ENCODE peak calls at places on chromosome 1, in ten cellular contexts. G, Z, A, U, I, P, T, B, V and F are unnamed samples.

GRCh38 chr1:30744060-30744756 is 13.4 kb downstream of the LAPTM5 start:
- DNase-seq in B (no peak), P (no peak), A (no peak), U (no peak), G (no peak), I (no peak), Z (no peak), V (no peak), T (no peak), F (no peak)

GRCh38 chr1:202807367-202807925 is 775 bp downstream of the KDM5B start:
- DNase-seq in V (peak), Z (peak), U (no peak), I (peak), A (no peak), G (peak), T (no peak), P (peak), B (peak), F (no peak)

GRCh38 chr1:66315675-66316074 is 218.3 kb upstream of the SGIP1 start:
- DNase-seq in B (no peak), G (no peak), I (no peak), V (no peak), U (no peak), Z (peak), P (no peak), A (no peak), T (no peak), F (no peak)

GRCh38 chr1:24536391-24536840 is 19.5 kb upstream of the NCMAP start:
- DNase-seq in G (no peak), Z (peak), T (no peak), U (peak), B (no peak), I (no peak), A (no peak), V (peak), P (peak), F (no peak)

GRCh38 chr1:27581823-27582243 is 22.1 kb downstream of the AHDC1 start:
- DNase-seq in I (peak), Z (no peak), G (no peak), U (no peak), V (no peak), T (no peak), A (no peak), P (no peak), B (peak), F (no peak)

GRCh38 chr1:94227624-94228023 is 9.8 kb downstream of the ARHGAP29 start:
- DNase-seq in V (no peak), G (no peak), A (no peak), B (no peak), U (no peak), Z (no peak), T (no peak), I (no peak), P (no peak), F (no peak)

GRCh38 chr1:230022666-230023380 is 44.2 kb upstream of the GALNT2 start:
- DNase-seq in I (no peak), Z (no peak), P (no peak), V (no peak), T (no peak), G (no peak), U (no peak), A (no peak), B (no peak), F (no peak)

GRCh38 chr1:26529655-26530539 is at the start of gene RPS6KA1:
- DNase-seq in G (peak), T (no peak), U (peak), I (no peak), Z (peak), A (no peak), V (peak), B (peak), P (peak), F (no peak)

GRCh38 chr1:74010206-74010605 is 187.8 kb downstream of the LRRIQ3 start:
- DNase-seq in B (no peak), P (no peak), A (no peak), T (no peak), I (no peak), U (no peak), V (no peak), G (no peak), Z (no peak), F (no peak)

GRCh38 chr1:214979191-214979590 is 103.3 kb upstream of the KCNK2 start:
- DNase-seq in T (no peak), P (no peak), B (no peak), G (no peak), A (no peak), Z (no peak), V (no peak), I (no peak), U (no peak), F (no peak)

GRCh38 chr1:201299968-201300367 is 16.7 kb downstream of the PKP1 start:
- DNase-seq in T (no peak), V (peak), U (peak), B (no peak), P (peak), I (no peak), G (no peak), A (no peak), Z (peak), F (no peak)

GRCh38 chr1:208433086-208433485 is 188.9 kb upstream of the PLXNA2 start:
- DNase-seq in A (no peak), V (no peak), I (no peak), G (no peak), Z (no peak), B (no peak), U (no peak), P (no peak), T (no peak), F (no peak)

GRCh38 chr1:3779265-3779911 is 6.8 kb downstream of the SMIM1 start:
- DNase-seq in B (no peak), A (no peak), I (no peak), T (no peak), P (no peak), Z (no peak), G (no peak), U (no peak), V (no peak), F (no peak)

GRCh38 chr1:101073836-101074235 is 48.3 kb upstream of the DPH5 start:
- DNase-seq in G (no peak), B (no peak), Z (no peak), U (no peak), I (no peak), V (no peak), T (no peak), A (no peak), P (no peak), F (no peak)

GRCh38 chr1:106072909-106073600 is 983.4 kb upstream of the PRMT6 start:
- DNase-seq in Z (no peak), B (no peak), P (no peak), I (no peak), V (no peak), G (no peak), A (no peak), T (no peak), U (no peak), F (no peak)

GRCh38 chr1:151313501-151313900 is 13.7 kb downstream of the PI4KB start:
- DNase-seq in T (no peak), V (no peak), B (no peak), U (no peak), Z (no peak), G (no peak), A (no peak), P (no peak), I (peak), F (no peak)

GRCh38 chr1:159141584-159142518 is 29.6 kb upstream of the CADM3 start:
- DNase-seq in Z (peak), V (no peak), A (no peak), U (no peak), I (no peak), P (no peak), G (peak), T (no peak), B (no peak), F (no peak)

GRCh38 chr1:43622901-43623780 is 26.8 kb upstream of the KDM4A start:
- DNase-seq in P (no peak), I (no peak), B (peak), U (no peak), G (no peak), T (no peak), V (no peak), Z (no peak), A (no peak), F (no peak)

GRCh38 chr1:54500030-54500389 is 48.0 kb upstream of the ACOT11 start:
- DNase-seq in I (no peak), A (no peak), B (no peak), U (no peak), V (no peak), P (peak), G (no peak), Z (no peak), T (no peak), F (no peak)

GRCh38 chr1:156801409-156802121 is 15.1 kb downstream of the SH2D2A start:
- DNase-seq in B (no peak), Z (no peak), I (no peak), U (no peak), V (no peak), T (no peak), G (no peak), A (peak), P (no peak), F (no peak)

GRCh38 chr1:175016073-175016722 is 7.0 kb downstream of the MRPS14 start:
- DNase-seq in A (no peak), I (no peak), B (no peak), Z (no peak), U (no peak), T (no peak), G (no peak), V (no peak), P (no peak), F (no peak)

GRCh38 chr1:159921251-159921650 is 4.1 kb downstream of the TAGLN2 start:
- DNase-seq in T (no peak), Z (no peak), V (no peak), I (no peak), G (no peak), B (no peak), U (no peak), P (no peak), A (no peak), F (no peak)

GRCh38 chr1:29208462-29208861 is 22.3 kb downstream of the MECR start:
- DNase-seq in A (no peak), V (no peak), T (no peak), Z (no peak), I (no peak), P (no peak), B (no peak), U (no peak), G (no peak), F (no peak)

GRCh38 chr1:178310685-178311105 is 186.1 kb downstream of the CLEC20A start:
- DNase-seq in I (no peak), G (peak), P (no peak), B (no peak), Z (peak), T (no peak), V (peak), U (no peak), A (no peak), F (no peak)

GRCh38 chr1:156809711-156810366 is 6.8 kb downstream of the SH2D2A start:
- DNase-seq in Z (no peak), I (no peak), A (no peak), G (no peak), V (no peak), T (no peak), U (no peak), B (no peak), P (no peak), F (no peak)

GRCh38 chr1:224542783-224543440 is 73.2 kb upstream of the CNIH3 start:
- DNase-seq in V (peak), P (no peak), A (no peak), T (no peak), U (no peak), I (no peak), B (no peak), G (no peak), Z (peak), F (no peak)

GRCh38 chr1:153058154-153058553 is 842 bp upstream of the SPRR2A start:
- DNase-seq in I (no peak), B (no peak), Z (peak), G (no peak), A (no peak), T (no peak), P (no peak), V (no peak), U (no peak), F (no peak)

GRCh38 chr1:203860396-203860951 is 925 bp upstream of the SNRPE start:
- DNase-seq in A (no peak), V (peak), B (peak), I (no peak), P (peak), U (peak), G (no peak), T (no peak), Z (peak), F (no peak)

GRCh38 chr1:29698033-29698432 is 461.7 kb downstream of the PTPRU start:
- DNase-seq in V (peak), T (no peak), I (no peak), Z (peak), B (no peak), A (no peak), G (peak), U (no peak), P (no peak), F (no peak)

GRCh38 chr1:21634481-21635137 is 34.5 kb downstream of the RAP1GAP start:
- DNase-seq in P (peak), I (no peak), A (no peak), V (peak), G (no peak), T (no peak), U (peak), Z (peak), B (no peak), F (no peak)

GRCh38 chr1:231139125-231139649 is 22.7 kb upstream of the TRIM67 start:
- DNase-seq in T (no peak), G (no peak), P (no peak), Z (peak), U (no peak), A (no peak), V (no peak), I (no peak), B (no peak), F (no peak)

GRCh38 chr1:8951246-8951645 is 5.6 kb downstream of the CA6 start:
- DNase-seq in P (no peak), I (no peak), T (no peak), Z (no peak), U (no peak), V (no peak), A (no peak), B (no peak), G (no peak), F (no peak)

GRCh38 chr1:10236405-10237156 is 26.2 kb downstream of the KIF1B start:
- DNase-seq in U (no peak), A (no peak), P (no peak), I (no peak), T (no peak), V (no peak), B (no peak), G (no peak), Z (no peak), F (no peak)

GRCh38 chr1:231613419-231614349 is 12.9 kb upstream of the DISC1 start:
- DNase-seq in T (no peak), V (peak), A (no peak), I (no peak), G (no peak), P (no peak), Z (no peak), U (no peak), B (no peak), F (no peak)

DNA sequence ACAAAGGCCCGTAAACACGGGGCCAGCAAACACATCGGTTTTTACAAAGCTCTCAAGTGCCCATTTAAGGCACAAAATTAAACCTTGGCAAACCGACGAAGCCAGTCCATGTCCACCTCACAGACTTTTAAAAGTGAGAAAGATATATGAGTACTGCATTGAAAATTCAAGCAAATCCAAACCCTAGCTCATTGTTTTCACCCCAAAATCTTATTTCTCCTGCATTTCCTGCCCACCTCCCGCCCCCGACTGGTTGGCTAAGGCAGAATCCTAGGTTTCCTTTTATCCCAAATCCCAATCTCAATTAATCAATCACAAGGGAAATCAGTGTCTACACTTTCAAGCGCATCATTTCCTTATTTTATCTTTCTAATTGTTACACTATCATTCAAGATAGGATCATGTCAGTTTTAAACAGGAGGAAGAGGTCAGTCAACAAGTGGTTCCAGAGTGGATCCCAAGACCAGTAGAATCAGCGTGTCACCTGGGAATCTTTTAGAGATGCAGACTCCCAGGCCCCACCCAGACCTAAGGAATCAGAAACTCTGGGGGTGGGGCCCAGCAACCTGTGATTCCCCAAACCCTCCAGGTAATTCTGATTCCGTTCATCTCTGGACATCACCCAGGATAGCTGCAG is 1.7 kb upstream of the GNG4 start:
- DNase-seq in I (no peak), G (no peak), T (no peak), U (no peak), B (no peak), Z (no peak), P (no peak), A (no peak), V (no peak), F (no peak)
- H3K4me3 ChIP-seq in I (no peak), G (no peak), T (peak), U (no peak), B (peak), Z (no peak), P (no peak), A (peak), V (no peak), F (no peak)

DNA sequence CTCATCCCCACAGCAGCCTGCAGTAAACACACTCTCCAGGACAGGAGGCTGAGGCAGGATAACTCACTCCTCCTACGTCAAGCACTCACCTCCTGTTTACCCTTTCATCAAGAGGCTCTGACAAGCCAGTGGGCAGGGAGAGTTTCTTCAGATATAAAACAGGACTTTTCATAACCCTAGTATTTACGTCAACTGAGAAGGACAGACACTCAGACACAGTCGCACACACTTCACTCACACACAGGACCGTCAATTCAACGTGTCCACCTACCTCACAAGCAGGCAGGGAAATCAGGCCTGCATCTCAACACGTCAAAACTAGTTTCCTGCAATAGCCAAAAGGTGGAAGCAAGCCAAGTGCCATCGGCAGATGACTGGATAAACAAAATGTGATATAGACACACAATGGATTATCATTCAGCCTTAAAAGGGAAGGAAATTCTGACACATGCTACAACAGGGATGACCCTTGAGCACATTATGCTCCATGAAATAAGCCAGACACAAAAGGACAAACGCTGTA is 48.6 kb downstream of the ITPKB start:
- DNase-seq in U (no peak), B (no peak), Z (no peak), I (peak), A (no peak), G (no peak), T (no peak), P (no peak), V (peak), F (no peak)
- TF ChIP-seq EP300 in U (peak), B (no peak), Z (no peak), I (peak), A (no peak), G (no peak), T (no peak), P (peak), V (peak), F (peak)

DNA sequence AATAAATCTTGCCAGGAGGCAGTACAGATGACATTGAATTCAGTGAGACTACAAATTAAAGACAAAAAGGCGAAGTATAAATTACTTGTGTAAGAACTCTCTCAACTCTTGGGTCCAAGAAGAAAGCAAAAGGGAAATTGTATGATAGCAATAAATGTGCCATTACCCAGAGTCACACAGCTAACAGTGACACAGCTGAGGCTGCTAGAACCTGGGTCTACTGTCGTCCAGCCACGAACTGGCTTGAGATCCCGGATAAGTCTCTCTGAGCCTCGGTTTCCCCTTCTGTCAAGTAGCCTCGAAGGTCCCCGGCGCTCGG is 362 bp upstream of the ROR1 start:
- DNase-seq in G (no peak), P (no peak), U (no peak), Z (no peak), A (no peak), I (no peak), V (no peak), T (no peak), B (no peak), F (no peak)
- H3K4me3 ChIP-seq in G (no peak), P (peak), U (peak), Z (peak), A (peak), I (peak), V (peak), T (peak), B (peak), F (peak)

DNA sequence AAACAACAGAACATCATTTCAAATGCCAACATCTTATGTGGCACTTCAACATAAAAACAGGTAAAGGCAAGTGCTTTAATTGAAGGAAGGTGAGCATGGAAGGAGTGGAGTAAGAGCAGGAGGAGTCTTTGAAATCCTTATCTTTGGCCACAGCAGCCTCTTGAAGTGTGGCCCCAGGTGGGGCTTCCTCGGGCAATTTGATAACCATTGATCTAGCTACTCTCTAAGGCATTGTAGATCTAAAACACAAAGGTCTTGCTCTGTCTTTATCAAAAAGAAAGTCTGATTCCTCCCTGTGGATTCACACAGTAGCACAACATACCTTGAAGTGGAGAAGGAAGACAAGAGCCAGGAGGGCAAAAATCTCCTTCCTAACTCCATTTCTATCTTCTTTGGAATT is 70.8 kb upstream of the PPP2R5A start:
- DNase-seq in G (no peak), Z (no peak), P (no peak), A (no peak), I (no peak), T (no peak), B (no peak), U (no peak), V (no peak), F (no peak)
- TF ChIP-seq EP300 in G (no peak), Z (no peak), P (no peak), A (no peak), I (no peak), T (no peak), B (no peak), U (no peak), V (no peak), F (no peak)

GRCh38 chr1:45929257-45929687 is 125.9 kb downstream of the MAST2 start:
- DNase-seq in B (no peak), P (no peak), U (no peak), A (no peak), I (no peak), Z (peak), G (no peak), V (no peak), T (peak), F (no peak)

GRCh38 chr1:45930258-45931150 is 127.1 kb downstream of the MAST2 start:
- DNase-seq in V (no peak), G (no peak), A (no peak), T (no peak), P (no peak), B (no peak), Z (no peak), U (no peak), I (no peak), F (no peak)

GRCh38 chr1:45938029-45938428 is 134.6 kb downstream of the MAST2 start:
- DNase-seq in Z (no peak), A (no peak), T (no peak), P (no peak), B (no peak), U (no peak), V (no peak), I (no peak), G (no peak), F (no peak)

DNA sequence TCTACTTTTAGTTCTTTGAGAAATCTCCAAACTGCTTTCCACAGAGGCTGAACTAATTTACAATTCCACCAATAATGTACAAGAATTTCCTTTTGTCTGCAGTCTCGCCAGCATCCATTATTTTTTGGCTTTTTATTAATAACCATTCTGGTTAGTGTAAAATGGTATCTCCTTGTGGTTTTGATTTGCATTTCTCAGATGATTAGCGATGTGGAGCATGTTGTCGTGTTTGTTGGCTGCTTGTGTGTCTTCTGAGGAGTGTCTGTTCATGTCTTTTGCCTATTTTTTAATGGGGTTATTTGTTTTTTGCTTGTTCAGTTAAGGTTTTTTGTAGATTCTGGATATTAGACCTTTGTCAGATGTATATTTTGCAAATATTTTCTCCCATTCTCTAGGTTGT is 131.5 kb downstream of the MAST2 start:
- DNase-seq in V (no peak), G (no peak), U (no peak), P (no peak), B (no peak), A (no peak), T (no peak), Z (no peak), I (no peak), F (no peak)
- H3K4me3 ChIP-seq in V (no peak), G (no peak), U (no peak), P (no peak), B (no peak), A (no peak), T (no peak), Z (no peak), I (no peak), F (no peak)